ENCODE peak calls at places on chromosomes 6 and 20, in five cellular contexts. One of them, this sample, is unnamed.

GRCh38 chr6:160041608-160042007 is 72.7 kb downstream of the IGF2R start:
- DNase-seq in naive thymus-derived CD8-positive, alpha-beta T cell: peak
- DNase-seq in KG1: no peak
- DNase-seq in non-pigmented ciliary epithelial cell: no peak
- DNase-seq in WTC11: no peak
- DNase-seq in this sample: no peak

GRCh38 chr6:133315811-133316210 is 74.7 kb downstream of the EYA4 start:
- DNase-seq in KG1: no peak
- DNase-seq in non-pigmented ciliary epithelial cell: no peak
- DNase-seq in naive thymus-derived CD8-positive, alpha-beta T cell: no peak
- DNase-seq in WTC11: no peak
- DNase-seq in this sample: no peak

GRCh38 chr6:112571886-112572285 is 224.8 kb downstream of the RFPL4B start:
- DNase-seq in naive thymus-derived CD8-positive, alpha-beta T cell: no peak
- DNase-seq in non-pigmented ciliary epithelial cell: no peak
- DNase-seq in WTC11: no peak
- DNase-seq in KG1: no peak
- DNase-seq in this sample: no peak

GRCh38 chr20:478949-479429 is 16.7 kb upstream of the TBC1D20 start:
- DNase-seq in naive thymus-derived CD8-positive, alpha-beta T cell: peak
- DNase-seq in non-pigmented ciliary epithelial cell: no peak
- DNase-seq in WTC11: no peak
- DNase-seq in KG1: peak
- DNase-seq in this sample: peak

GRCh38 chr6:135182120-135182992 is 1.2 kb downstream of the MYB start:
- DNase-seq in naive thymus-derived CD8-positive, alpha-beta T cell: peak
- DNase-seq in KG1: no peak
- DNase-seq in non-pigmented ciliary epithelial cell: no peak
- DNase-seq in WTC11: peak
- DNase-seq in this sample: peak

GRCh38 chr20:44219791-44220190 is 9.2 kb upstream of the OSER1 start:
- DNase-seq in WTC11: no peak
- DNase-seq in naive thymus-derived CD8-positive, alpha-beta T cell: no peak
- DNase-seq in KG1: no peak
- DNase-seq in non-pigmented ciliary epithelial cell: no peak
- DNase-seq in this sample: no peak

GRCh38 chr6:81105998-81106397 is 646.5 kb downstream of the TENT5A start:
- DNase-seq in KG1: no peak
- DNase-seq in non-pigmented ciliary epithelial cell: no peak
- DNase-seq in WTC11: no peak
- DNase-seq in naive thymus-derived CD8-positive, alpha-beta T cell: no peak
- DNase-seq in this sample: no peak

GRCh38 chr6:142014515-142014914 is 118.2 kb upstream of the GJE1 start:
- DNase-seq in KG1: no peak
- DNase-seq in non-pigmented ciliary epithelial cell: peak
- DNase-seq in naive thymus-derived CD8-positive, alpha-beta T cell: no peak
- DNase-seq in WTC11: no peak
- DNase-seq in this sample: no peak